ENCODE peak calls at places on chromosomes 5 and 9, in five cellular contexts. One of them, this sample, is unnamed. For H3K4me1, the result is how much of the 10 kb centered on the place peaks cover.

GRCh38 chr9:133261753-133262120 is 13.3 kb downstream of the ABO start:
- DNase-seq in heart left ventricle: no peak
- DNase-seq in IMR-90: no peak
- DNase-seq in A549: no peak
- DNase-seq in Peyer's patch: no peak
- DNase-seq in this sample: no peak

GRCh38 chr5:139799359-139799758 is 3.8 kb downstream of the PSD2 start:
- DNase-seq in heart left ventricle: no peak
- DNase-seq in Peyer's patch: no peak
- DNase-seq in A549: no peak
- DNase-seq in IMR-90: no peak
- DNase-seq in this sample: no peak

GRCh38 chr9:36137392-36138004 is 965 bp downstream of the GLIPR2 start:
- DNase-seq in IMR-90: peak
- DNase-seq in Peyer's patch: no peak
- DNase-seq in heart left ventricle: no peak
- DNase-seq in A549: no peak
- DNase-seq in this sample: no peak

GRCh38 chr5:109105631-109106267 is 304.0 kb downstream of the PJA2 start:
- DNase-seq in A549: no peak
- DNase-seq in IMR-90: peak
- DNase-seq in Peyer's patch: no peak
- DNase-seq in heart left ventricle: no peak
- DNase-seq in this sample: peak

GRCh38 chr9:135678236-135679017 is 15.3 kb downstream of the LCN9 start:
- DNase-seq in Peyer's patch: no peak
- DNase-seq in A549: no peak
- DNase-seq in heart left ventricle: no peak
- DNase-seq in IMR-90: no peak
- DNase-seq in this sample: no peak

GRCh38 chr5:141564216-141564692 is 54.5 kb downstream of the DIAPH1 start:
- DNase-seq in heart left ventricle: peak
- DNase-seq in A549: peak
- DNase-seq in IMR-90: peak
- DNase-seq in Peyer's patch: peak
- DNase-seq in this sample: peak

GRCh38 chr5:31364881-31365636 is 166.8 kb downstream of the DROSHA start:
- DNase-seq in Peyer's patch: no peak
- DNase-seq in heart left ventricle: no peak
- DNase-seq in IMR-90: peak
- DNase-seq in A549: no peak
- DNase-seq in this sample: no peak

GRCh38 chr5:143836161-143836725 is 24.3 kb downstream of the HMHB1 start:
- DNase-seq in heart left ventricle: no peak
- DNase-seq in A549: no peak
- DNase-seq in IMR-90: no peak
- DNase-seq in Peyer's patch: no peak
- DNase-seq in this sample: no peak

GRCh38 chr5:134649163-134649916 is 755 bp downstream of the SEC24A start:
- DNase-seq in Peyer's patch: no peak
- DNase-seq in heart left ventricle: no peak
- DNase-seq in IMR-90: peak
- DNase-seq in A549: no peak
- DNase-seq in this sample: no peak

GRCh38 chr5:171965740-171966139 is 40.7 kb downstream of the FBXW11 start:
- DNase-seq in A549: no peak
- DNase-seq in Peyer's patch: no peak
- DNase-seq in IMR-90: no peak
- DNase-seq in heart left ventricle: no peak
- DNase-seq in this sample: no peak

GRCh38 chr5:141692919-141693848 is 11.2 kb upstream of the ARAP3 start:
- DNase-seq in A549: no peak
- DNase-seq in IMR-90: peak
- DNase-seq in Peyer's patch: peak
- DNase-seq in heart left ventricle: no peak
- DNase-seq in this sample: no peak

GRCh38 chr5:93311825-93312224 is 269.2 kb downstream of the NR2F1-AS1 start:
- DNase-seq in heart left ventricle: no peak
- DNase-seq in Peyer's patch: no peak
- DNase-seq in IMR-90: no peak
- DNase-seq in A549: no peak
- DNase-seq in this sample: no peak

GRCh38 chr9:38227656-38228055 is 158.6 kb upstream of the SHB start:
- DNase-seq in IMR-90: peak
- DNase-seq in A549: no peak
- DNase-seq in Peyer's patch: no peak
- DNase-seq in heart left ventricle: no peak
- DNase-seq in this sample: no peak

GRCh38 chr5:127833999-127834953 is 131.1 kb downstream of the CCDC192 start:
- DNase-seq in IMR-90: no peak
- DNase-seq in heart left ventricle: no peak
- DNase-seq in A549: peak
- DNase-seq in Peyer's patch: no peak
- DNase-seq in this sample: no peak

GRCh38 chr9:93288891-93289883 is 105.2 kb downstream of the WNK2 start:
- DNase-seq in Peyer's patch: peak
- DNase-seq in IMR-90: peak
- DNase-seq in A549: peak
- DNase-seq in heart left ventricle: no peak
- DNase-seq in this sample: no peak

GRCh38 chr9:8904971-8905370 is 1105.4 kb upstream of the DMAC1 start:
- DNase-seq in IMR-90: no peak
- DNase-seq in heart left ventricle: no peak
- DNase-seq in Peyer's patch: no peak
- DNase-seq in A549: no peak
- DNase-seq in this sample: no peak

GRCh38 chr5:140633081-140633471 is at the start of gene CD14:
- DNase-seq in Peyer's patch: peak
- DNase-seq in A549: peak
- DNase-seq in heart left ventricle: no peak
- DNase-seq in IMR-90: no peak
- DNase-seq in this sample: peak

GRCh38 chr5:34684281-34684979 is 28.3 kb downstream of the RAI14 start:
- DNase-seq in Peyer's patch: no peak
- DNase-seq in heart left ventricle: peak
- DNase-seq in A549: peak
- DNase-seq in IMR-90: peak
- DNase-seq in this sample: no peak

GRCh38 chr5:124923131-124923530 is 176.7 kb upstream of the ZNF608 start:
- DNase-seq in IMR-90: peak
- DNase-seq in A549: no peak
- DNase-seq in heart left ventricle: no peak
- DNase-seq in Peyer's patch: no peak
- DNase-seq in this sample: no peak

GRCh38 chr5:124921694-124922093 is 175.3 kb upstream of the ZNF608 start:
- DNase-seq in A549: no peak
- DNase-seq in heart left ventricle: no peak
- DNase-seq in IMR-90: no peak
- DNase-seq in Peyer's patch: no peak
- DNase-seq in this sample: no peak

GRCh38 chr5:124920909-124921666 is 174.6 kb upstream of the ZNF608 start:
- DNase-seq in A549: no peak
- DNase-seq in heart left ventricle: no peak
- DNase-seq in IMR-90: no peak
- DNase-seq in Peyer's patch: peak
- DNase-seq in this sample: no peak

GRCh38 chr5:124924729-124925128 is 178.3 kb upstream of the ZNF608 start:
- DNase-seq in Peyer's patch: no peak
- DNase-seq in A549: no peak
- DNase-seq in heart left ventricle: no peak
- DNase-seq in IMR-90: no peak
- DNase-seq in this sample: no peak

GRCh38 chr5:124922255-124922975 is 176.0 kb upstream of the ZNF608 start:
- DNase-seq in Peyer's patch: no peak
- DNase-seq in IMR-90: no peak
- DNase-seq in A549: no peak
- DNase-seq in heart left ventricle: no peak
- DNase-seq in this sample: no peak
- H3K4me1 ChIP-seq in Peyer's patch: under half
- H3K4me1 ChIP-seq in IMR-90: under half
- H3K4me1 ChIP-seq in A549: under half
- H3K4me1 ChIP-seq in heart left ventricle: under half
- H3K4me1 ChIP-seq in this sample: under half

DNA sequence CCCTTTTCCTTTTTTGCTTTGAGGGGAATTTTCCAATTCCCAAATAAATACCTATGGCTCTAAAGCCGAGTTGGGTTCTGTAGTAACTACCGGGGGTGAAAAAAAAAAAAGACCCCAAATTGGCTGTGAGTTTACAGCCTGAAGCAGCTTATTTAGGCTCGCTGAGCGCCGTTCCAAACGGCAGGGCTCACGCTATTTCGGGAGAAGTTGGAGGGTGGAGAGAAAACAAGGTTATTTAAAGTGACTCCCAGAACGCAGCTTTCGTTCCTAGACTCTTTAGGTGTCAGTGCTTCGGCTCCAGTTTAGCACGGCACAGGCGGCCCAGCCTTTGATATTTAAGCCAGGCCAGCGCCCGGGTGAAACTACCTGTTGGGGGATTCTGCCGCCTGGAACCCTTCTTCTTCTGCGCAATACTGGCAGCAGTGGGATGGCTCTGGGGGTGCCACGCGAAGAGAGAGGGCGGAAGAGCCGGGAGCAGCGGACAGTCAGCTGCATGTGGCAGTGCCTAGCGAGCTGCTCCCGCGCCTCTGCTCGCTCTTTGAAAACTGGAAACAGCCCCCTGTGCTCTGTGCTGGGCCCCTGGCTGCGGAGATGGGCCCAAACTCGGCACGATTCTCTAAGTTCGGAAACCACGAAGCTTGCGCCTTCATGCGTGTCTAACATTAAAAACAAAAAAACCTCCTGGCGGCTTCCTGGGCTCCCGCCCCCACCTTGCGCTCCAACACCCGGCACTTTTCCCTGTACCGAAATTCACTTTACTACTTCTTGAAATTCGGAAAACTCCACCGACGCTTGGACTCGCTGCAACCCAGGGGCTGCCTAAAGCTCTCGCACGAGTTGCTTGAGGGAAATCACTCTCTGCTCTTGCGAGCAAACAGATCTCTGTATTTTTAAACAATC is 34.5 kb upstream of the NFIB start:
- DNase-seq in heart left ventricle: peak
- DNase-seq in A549: no peak
- DNase-seq in Peyer's patch: no peak
- DNase-seq in IMR-90: no peak
- DNase-seq in this sample: no peak
- TF ChIP-seq POLR2A in heart left ventricle: no peak
- TF ChIP-seq POLR2A in A549: no peak
- TF ChIP-seq POLR2A in Peyer's patch: no peak
- TF ChIP-seq POLR2A in IMR-90: no peak
- TF ChIP-seq POLR2A in this sample: no peak

DNA sequence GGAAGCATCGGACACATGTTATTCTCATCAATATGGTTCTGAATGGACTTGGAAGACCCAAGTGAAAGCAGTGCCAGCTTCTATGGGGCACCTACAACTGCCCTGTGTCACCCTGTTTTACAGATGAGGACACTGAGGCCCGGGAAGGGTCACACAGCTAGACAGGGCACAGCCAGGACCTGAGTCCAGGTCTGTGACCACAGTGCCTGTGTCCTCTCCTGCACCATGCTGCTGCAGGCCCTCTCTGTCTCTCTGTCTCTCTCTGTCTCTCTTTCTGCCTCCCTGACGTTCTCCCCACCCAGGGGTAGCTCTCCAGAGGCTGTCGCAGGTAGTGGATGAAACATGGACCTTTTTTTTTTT is 42.2 kb upstream of the NEK6 start:
- DNase-seq in IMR-90: no peak
- DNase-seq in Peyer's patch: peak
- DNase-seq in A549: no peak
- DNase-seq in heart left ventricle: no peak
- DNase-seq in this sample: no peak
- H3K4me1 ChIP-seq in IMR-90: under half
- H3K4me1 ChIP-seq in Peyer's patch: under half
- H3K4me1 ChIP-seq in A549: under half
- H3K4me1 ChIP-seq in heart left ventricle: under half
- H3K4me1 ChIP-seq in this sample: under half

GRCh38 chr9:127612993-127613954 is 1.2 kb downstream of the STXBP1 start:
- DNase-seq in Peyer's patch: peak
- DNase-seq in heart left ventricle: peak
- DNase-seq in A549: peak
- DNase-seq in IMR-90: peak
- DNase-seq in this sample: peak

GRCh38 chr9:127614961-127615360 is 2.9 kb downstream of the STXBP1 start:
- DNase-seq in Peyer's patch: no peak
- DNase-seq in IMR-90: no peak
- DNase-seq in A549: no peak
- DNase-seq in heart left ventricle: no peak
- DNase-seq in this sample: no peak

GRCh38 chr9:127608104-127608966 is 3.7 kb upstream of the STXBP1 start:
- DNase-seq in A549: peak
- DNase-seq in Peyer's patch: peak
- DNase-seq in heart left ventricle: peak
- DNase-seq in IMR-90: peak
- DNase-seq in this sample: no peak

GRCh38 chr9:127611796-127612790 is at the start of gene STXBP1:
- DNase-seq in IMR-90: peak
- DNase-seq in Peyer's patch: peak
- DNase-seq in A549: peak
- DNase-seq in heart left ventricle: peak
- DNase-seq in this sample: peak
- TF ChIP-seq POLR2A in IMR-90: peak
- TF ChIP-seq POLR2A in Peyer's patch: peak
- TF ChIP-seq POLR2A in A549: peak
- TF ChIP-seq POLR2A in heart left ventricle: peak
- TF ChIP-seq POLR2A in this sample: peak

GRCh38 chr9:69619233-69619632 is 52.9 kb downstream of the APBA1 start:
- DNase-seq in A549: no peak
- DNase-seq in heart left ventricle: no peak
- DNase-seq in IMR-90: no peak
- DNase-seq in Peyer's patch: no peak
- DNase-seq in this sample: no peak
- H3K4me1 ChIP-seq in A549: under half
- H3K4me1 ChIP-seq in heart left ventricle: under half
- H3K4me1 ChIP-seq in IMR-90: under half
- H3K4me1 ChIP-seq in Peyer's patch: under half
- H3K4me1 ChIP-seq in this sample: under half

GRCh38 chr5:131252824-131253171 is 11.1 kb upstream of the CDC42SE2 start:
- DNase-seq in heart left ventricle: peak
- DNase-seq in IMR-90: no peak
- DNase-seq in Peyer's patch: peak
- DNase-seq in A549: no peak
- DNase-seq in this sample: peak
- TF ChIP-seq POLR2A in heart left ventricle: no peak
- TF ChIP-seq POLR2A in IMR-90: no peak
- TF ChIP-seq POLR2A in Peyer's patch: peak
- TF ChIP-seq POLR2A in A549: no peak
- TF ChIP-seq POLR2A in this sample: no peak

DNA sequence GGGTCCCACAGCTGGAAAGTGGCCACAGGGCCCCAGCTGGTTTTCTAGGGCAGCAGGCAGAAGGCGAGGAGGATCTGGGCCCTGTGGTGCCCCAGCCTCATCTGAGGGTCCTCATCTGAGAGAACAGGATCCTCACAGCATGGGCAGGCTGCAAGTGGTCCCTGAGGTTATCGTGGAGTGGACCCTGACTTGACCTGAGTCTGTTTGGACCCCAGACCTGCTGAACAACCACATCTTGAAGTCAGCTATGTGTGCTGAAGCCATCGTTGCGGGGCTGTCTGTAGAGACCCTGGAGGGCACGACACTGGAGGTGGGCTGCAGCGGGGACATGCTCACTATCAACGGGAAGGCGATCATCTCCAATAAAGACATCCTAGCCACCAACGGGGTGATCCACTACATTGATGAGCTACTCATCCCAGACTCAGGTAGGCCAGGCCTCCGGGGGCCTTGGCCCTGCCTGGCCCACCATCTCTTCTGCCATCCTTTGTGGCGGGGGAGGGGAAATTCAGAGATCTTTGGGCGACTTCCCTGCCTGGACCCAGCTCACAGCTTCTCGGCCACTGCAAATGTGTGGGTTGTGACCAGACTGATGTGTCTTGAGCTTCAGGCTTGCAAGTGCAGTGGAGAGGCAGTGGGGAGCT is 24.0 kb downstream of the TGFBI start:
- DNase-seq in IMR-90: no peak
- DNase-seq in A549: no peak
- DNase-seq in Peyer's patch: no peak
- DNase-seq in heart left ventricle: no peak
- DNase-seq in this sample: no peak
- H3K4me1 ChIP-seq in IMR-90: under half
- H3K4me1 ChIP-seq in A549: half or more
- H3K4me1 ChIP-seq in Peyer's patch: under half
- H3K4me1 ChIP-seq in heart left ventricle: under half
- H3K4me1 ChIP-seq in this sample: under half

This sample was measured in tibial nerve.